ENCODE peak calls at places on chromosomes 2 and 18, in seven cellular contexts. N is fibroblast of pulmonary artery, R is progenitor cell of endocrine pancreas, H is ovary, B is GM12865, E is endothelial cell, J is HepG2. M is an unnamed sample.

GRCh38 chr18:37565985-37566478 is 434 bp upstream of the CELF4 start:
- DNase-seq in N (peak; percentile 61), R (peak; percentile 49), H (peak; percentile 59), B (no peak), E (peak; percentile 70), J (no peak), M (peak; percentile 41)

GRCh38 chr2:95306306-95306895 is 9.3 kb downstream of the KCNIP3 start:
- DNase-seq in N (no peak), R (no peak), H (no peak), B (no peak), E (no peak), J (no peak), M (no peak)

GRCh38 chr2:200749631-200750322 is 61.9 kb upstream of the BZW1 start:
- DNase-seq in N (no peak), R (no peak), H (no peak), B (no peak), E (no peak), J (no peak), M (no peak)

GRCh38 chr18:45690975-45691815 is 32.8 kb upstream of the SLC14A1 start:
- DNase-seq in N (peak; percentile 85), R (peak; percentile 74), H (peak; percentile 80), B (peak; percentile 72), E (peak; percentile 84), J (peak; percentile 46), M (peak; percentile 78)

GRCh38 chr2:1929962-1930361 is 185.6 kb upstream of the PXDN start:
- DNase-seq in N (no peak), R (no peak), H (no peak), B (no peak), E (no peak), J (no peak), M (no peak)

GRCh38 chr2:44351088-44351487 is 10.2 kb downstream of the PREPL start:
- DNase-seq in N (peak; percentile 17), R (no peak), H (no peak), B (no peak), E (no peak), J (no peak), M (no peak)

GRCh38 chr2:140759431-140760156 is 1371.2 kb downstream of the LRP1B start:
- DNase-seq in N (no peak), R (no peak), H (no peak), B (no peak), E (no peak), J (no peak), M (no peak)

GRCh38 chr18:476368-476767 is 24.1 kb downstream of the COLEC12 start:
- DNase-seq in N (no peak), R (no peak), H (no peak), B (no peak), E (no peak), J (no peak), M (no peak)

GRCh38 chr2:47260971-47261370 is 105.9 kb upstream of the STPG4 start:
- DNase-seq in N (no peak), R (no peak), H (no peak), B (no peak), E (no peak), J (no peak), M (no peak)

GRCh38 chr2:120367649-120368048 is 21.7 kb downstream of the INHBB start:
- DNase-seq in N (no peak), R (no peak), H (no peak), B (no peak), E (no peak), J (no peak), M (no peak)

GRCh38 chr2:134206573-134206972 is 47.3 kb upstream of the MGAT5 start:
- DNase-seq in N (peak; percentile 51), R (no peak), H (no peak), B (no peak), E (no peak), J (no peak), M (no peak)

GRCh38 chr2:239967244-239968036 is 57.7 kb downstream of the NDUFA10 start:
- DNase-seq in N (no peak), R (no peak), H (no peak), B (no peak), E (no peak), J (no peak), M (no peak)

GRCh38 chr2:74401891-74402290 is 19.5 kb downstream of the C2orf81 start:
- DNase-seq in N (no peak), R (no peak), H (no peak), B (no peak), E (no peak), J (no peak), M (no peak)

GRCh38 chr2:74396149-74396548 is 16.0 kb upstream of the DCTN1 start:
- DNase-seq in N (no peak), R (no peak), H (no peak), B (no peak), E (no peak), J (no peak), M (no peak)

DNA sequence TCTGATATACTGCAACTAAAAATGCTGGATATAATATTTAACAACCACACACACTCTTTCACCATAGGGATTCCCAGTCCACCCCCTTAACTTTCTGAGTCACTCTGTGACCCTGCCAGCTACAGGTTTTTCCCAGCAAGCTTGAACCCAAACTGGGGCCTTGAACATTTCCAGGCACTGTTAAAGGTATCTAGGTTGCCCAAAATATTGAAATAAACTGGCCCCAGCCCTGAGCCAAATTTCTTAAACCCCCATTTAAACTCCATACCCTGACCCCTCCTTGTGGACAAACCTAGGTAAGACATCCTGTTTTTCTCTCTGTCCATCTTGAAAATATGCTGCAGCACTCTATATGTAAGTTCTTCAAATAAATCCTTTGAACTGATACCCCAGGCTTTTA is 19.7 kb upstream of the DCTN1 start:
- DNase-seq in N (peak; percentile 60), R (no peak), H (no peak), B (peak; percentile 67), E (no peak), J (peak; percentile 41), M (peak; percentile 62)
- TF ChIP-seq CTCF in N (peak; percentile 62), R (peak; percentile 54), H (no peak), B (peak; percentile 63), E (peak; percentile 86), J (peak; percentile 49), M (no peak)

GRCh38 chr18:8979258-8979988 is 123.1 kb upstream of the NDUFV2 start:
- DNase-seq in N (no peak), R (no peak), H (no peak), B (peak; percentile 9), E (no peak), J (no peak), M (no peak)

GRCh38 chr18:8980496-8981402 is 121.8 kb upstream of the NDUFV2 start:
- DNase-seq in N (no peak), R (no peak), H (no peak), B (no peak), E (no peak), J (no peak), M (no peak)

GRCh38 chr18:8978394-8978793 is 124.1 kb upstream of the NDUFV2 start:
- DNase-seq in N (no peak), R (no peak), H (no peak), B (no peak), E (no peak), J (no peak), M (no peak)

GRCh38 chr18:8984131-8984670 is 118.3 kb upstream of the NDUFV2 start:
- DNase-seq in N (no peak), R (no peak), H (no peak), B (no peak), E (no peak), J (no peak), M (no peak)

DNA sequence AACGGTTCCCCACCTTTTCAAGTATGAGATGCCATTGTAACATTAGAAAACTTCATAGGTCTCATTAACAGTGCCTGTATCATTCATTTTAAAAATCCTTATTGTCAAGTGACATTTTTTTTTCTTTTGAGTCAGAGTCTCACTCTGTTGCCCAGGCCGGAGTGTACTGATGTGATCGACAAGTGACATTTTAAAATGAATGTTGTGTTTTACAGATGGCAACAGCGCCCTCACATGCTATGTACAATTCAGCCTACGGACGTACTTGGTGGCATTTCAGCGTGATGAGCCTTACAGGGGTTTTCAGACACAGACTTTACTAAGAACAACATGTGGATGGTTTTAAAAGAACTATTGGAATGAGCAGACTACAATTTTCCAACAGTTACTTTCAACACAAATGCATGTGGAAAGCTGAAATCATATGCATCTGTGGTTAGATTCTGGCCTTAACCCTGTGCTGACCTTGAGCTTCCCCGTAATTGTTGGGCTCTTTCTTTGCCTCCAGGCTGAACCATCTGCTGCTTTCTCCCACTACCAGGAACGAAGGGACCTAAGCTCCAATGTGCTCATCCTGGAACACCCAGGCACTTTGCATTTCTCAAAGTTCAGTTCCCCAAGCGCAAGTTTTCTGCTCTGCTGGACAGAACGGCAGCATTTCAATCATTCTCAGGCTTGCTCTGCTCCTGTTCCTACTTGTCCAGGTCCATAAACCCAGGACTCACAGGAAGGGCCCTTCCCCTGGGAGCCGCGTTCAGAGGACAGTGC is 119.9 kb upstream of the NDUFV2 start:
- DNase-seq in N (peak; percentile 68), R (no peak), H (no peak), B (peak; percentile 67), E (peak; percentile 41), J (peak; percentile 60), M (no peak)
- TF ChIP-seq CTCF in N (peak; percentile 46), R (peak; percentile 54), H (no peak), B (peak; percentile 31), E (peak; percentile 40), J (peak; percentile 88), M (peak; percentile 33)

GRCh38 chr18:4603955-4604354 is 148.8 kb upstream of the DLGAP1 start:
- DNase-seq in N (no peak), R (no peak), H (no peak), B (no peak), E (no peak), J (no peak), M (no peak)

GRCh38 chr18:4605222-4605621 is 150.1 kb upstream of the DLGAP1 start:
- DNase-seq in N (no peak), R (no peak), H (no peak), B (no peak), E (no peak), J (no peak), M (no peak)

GRCh38 chr18:4593895-4594294 is 138.8 kb upstream of the DLGAP1 start:
- DNase-seq in N (no peak), R (no peak), H (no peak), B (no peak), E (no peak), J (no peak), M (no peak)

DNA sequence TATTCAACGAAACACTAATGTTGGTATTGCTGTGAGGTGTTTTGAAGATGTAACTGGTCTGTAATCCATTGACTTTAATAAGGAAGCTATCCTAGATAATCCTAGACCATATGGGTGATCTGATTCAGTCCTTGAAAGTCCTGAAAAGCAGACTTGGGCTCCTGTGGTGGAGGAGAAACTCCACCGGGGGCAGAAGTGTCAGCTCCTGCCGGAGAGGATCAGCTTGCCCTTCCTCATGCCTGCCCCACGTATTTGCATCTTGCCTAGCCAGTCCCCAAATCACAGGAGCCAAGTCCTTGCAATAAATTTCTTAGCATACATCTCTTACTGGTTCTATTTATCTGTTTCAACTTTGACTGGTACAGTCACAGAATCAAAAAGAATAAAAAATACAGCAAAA is 144.2 kb upstream of the DLGAP1 start:
- DNase-seq in N (no peak), R (no peak), H (no peak), B (peak; percentile 36), E (peak; percentile 9), J (no peak), M (no peak)
- TF ChIP-seq CTCF in N (no peak), R (no peak), H (no peak), B (no peak), E (no peak), J (no peak), M (no peak)

DNA sequence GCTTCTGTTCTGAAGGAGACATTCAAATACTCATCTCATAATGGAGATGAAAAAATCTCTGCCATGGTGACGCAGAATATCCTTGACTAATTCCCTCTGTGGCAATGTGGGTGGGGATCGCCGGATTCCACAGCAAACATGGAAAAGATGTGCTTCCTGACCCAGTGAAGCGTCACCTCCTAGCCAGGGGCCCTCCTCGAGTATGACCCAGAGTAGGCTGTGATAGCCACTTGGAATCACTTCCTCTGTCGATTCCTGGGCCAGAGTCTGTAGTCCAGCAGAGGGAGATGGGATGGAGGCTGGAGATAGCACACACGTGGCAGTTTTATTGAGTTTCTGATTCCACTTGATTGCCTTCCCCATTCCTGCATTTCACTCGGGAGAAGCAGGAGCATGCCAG is 36.8 kb downstream of the DRC1 start:
- DNase-seq in N (peak; percentile 11), R (no peak), H (no peak), B (no peak), E (no peak), J (no peak), M (no peak)
- TF ChIP-seq CTCF in N (no peak), R (no peak), H (no peak), B (no peak), E (no peak), J (peak; percentile 5), M (no peak)